ENCODE peak calls at places on chromosomes 7 and 10, in four cellular contexts. R is AG20443, G is retina, U is NCI-H2081. J is an unnamed sample.

GRCh38 chr7:140084142-140084655 is 21.4 kb upstream of the PARP12 start:
- DNase-seq in R (no peak), G (no peak), U (no peak), J (no peak)

GRCh38 chr7:32516551-32517082 is 21.3 kb downstream of the AVL9 start:
- DNase-seq in U (no peak), G (no peak), R (no peak), J (no peak)

GRCh38 chr10:61024801-61025201 is 80.8 kb upstream of the RHOBTB1 start:
- DNase-seq in U (no peak), G (peak), R (peak), J (peak)

GRCh38 chr7:98771519-98772241 is 98.1 kb downstream of the TMEM130 start:
- DNase-seq in G (peak), R (peak), U (no peak), J (peak)

GRCh38 chr7:107989618-107990373 is 13.2 kb downstream of the LAMB1 start:
- DNase-seq in G (no peak), R (peak), U (no peak), J (peak)

GRCh38 chr10:74011762-74012161 is 13.8 kb downstream of the VCL start:
- DNase-seq in U (no peak), G (peak), R (no peak), J (peak)

GRCh38 chr7:38909870-38910269 is 879 bp upstream of the VPS41 start:
- DNase-seq in G (no peak), U (no peak), R (no peak), J (no peak)

GRCh38 chr10:122054046-122055025 is 65.4 kb downstream of the TACC2 start:
- DNase-seq in R (peak), U (no peak), G (no peak), J (peak)

GRCh38 chr7:157843336-157844140 is 506.7 kb downstream of the DNAJB6 start:
- DNase-seq in R (no peak), G (no peak), U (no peak), J (no peak)

GRCh38 chr10:69588358-69588757 is 15.1 kb upstream of the NEUROG3 start:
- DNase-seq in R (no peak), G (no peak), U (no peak), J (no peak)

GRCh38 chr10:104784452-104784851 is 143.4 kb downstream of the SORCS3 start:
- DNase-seq in U (no peak), G (no peak), R (no peak), J (no peak)

GRCh38 chr7:135512135-135512887 is 2.4 kb upstream of the CNOT4 start:
- DNase-seq in G (no peak), U (peak), R (peak), J (peak)

GRCh38 chr10:75532253-75532924 is 101.0 kb downstream of the LRMDA start:
- DNase-seq in G (no peak), R (peak), U (no peak), J (peak)

GRCh38 chr10:94991243-94991888 is 52.9 kb downstream of the CYP2C9 start:
- DNase-seq in U (no peak), R (no peak), G (no peak), J (no peak)

GRCh38 chr10:106942035-106942662 is 222.4 kb downstream of the SORCS1 start:
- DNase-seq in R (no peak), G (no peak), U (no peak), J (no peak)

J was measured in GM03348.